ENCODE peak calls at places on chromosomes 3 and 15, in four cellular contexts. One of them, this sample, is unnamed.

GRCh38 chr3:111616417-111617105 is 21.4 kb upstream of the ZBED2 start:
- DNase-seq in left ventricle myocardium inferior: no peak
- DNase-seq in cardiac muscle cell: peak; percentile 4
- DNase-seq in body of pancreas: no peak
- DNase-seq in this sample: no peak

GRCh38 chr15:88393719-88394519 is 73.3 kb downstream of the MRPL46 start:
- DNase-seq in left ventricle myocardium inferior: no peak
- DNase-seq in cardiac muscle cell: no peak
- DNase-seq in body of pancreas: no peak
- DNase-seq in this sample: no peak

GRCh38 chr15:40597024-40597423 is 3.0 kb downstream of the KNL1 start:
- DNase-seq in left ventricle myocardium inferior: no peak
- DNase-seq in cardiac muscle cell: no peak
- DNase-seq in body of pancreas: no peak
- DNase-seq in this sample: no peak

GRCh38 chr3:123258359-123258758 is 56.6 kb downstream of the SEC22A start:
- DNase-seq in left ventricle myocardium inferior: no peak
- DNase-seq in cardiac muscle cell: no peak
- DNase-seq in body of pancreas: no peak
- DNase-seq in this sample: no peak

GRCh38 chr3:168248383-168249047 is 152.8 kb upstream of the GOLIM4 start:
- DNase-seq in left ventricle myocardium inferior: no peak
- DNase-seq in cardiac muscle cell: peak; percentile 46
- DNase-seq in body of pancreas: peak; percentile 32
- DNase-seq in this sample: no peak

GRCh38 chr3:14423197-14423743 is 20.9 kb downstream of the SLC6A6 start:
- DNase-seq in left ventricle myocardium inferior: no peak
- DNase-seq in cardiac muscle cell: no peak
- DNase-seq in body of pancreas: peak; percentile 61
- DNase-seq in this sample: no peak

GRCh38 chr3:25044762-25045161 is 383.3 kb upstream of the RARB start:
- DNase-seq in left ventricle myocardium inferior: no peak
- DNase-seq in cardiac muscle cell: no peak
- DNase-seq in body of pancreas: no peak
- DNase-seq in this sample: no peak

GRCh38 chr15:58545307-58546065 is 113.7 kb downstream of the LIPC start:
- DNase-seq in left ventricle myocardium inferior: no peak
- DNase-seq in cardiac muscle cell: no peak
- DNase-seq in body of pancreas: no peak
- DNase-seq in this sample: no peak

GRCh38 chr3:53224536-53224935 is 31.3 kb downstream of the TKT start:
- DNase-seq in left ventricle myocardium inferior: no peak
- DNase-seq in cardiac muscle cell: no peak
- DNase-seq in body of pancreas: no peak
- DNase-seq in this sample: no peak

GRCh38 chr3:40213556-40213955 is 96.0 kb upstream of the EIF1B start:
- DNase-seq in left ventricle myocardium inferior: no peak
- DNase-seq in cardiac muscle cell: no peak
- DNase-seq in body of pancreas: no peak
- DNase-seq in this sample: no peak

GRCh38 chr15:99507732-99508571 is 57.8 kb upstream of the MEF2A start:
- DNase-seq in left ventricle myocardium inferior: no peak
- DNase-seq in cardiac muscle cell: peak; percentile 84
- DNase-seq in body of pancreas: no peak
- DNase-seq in this sample: peak; percentile 36

GRCh38 chr3:107910713-107911259 is 180.0 kb downstream of the CD47 start:
- DNase-seq in left ventricle myocardium inferior: no peak
- DNase-seq in cardiac muscle cell: no peak
- DNase-seq in body of pancreas: no peak
- DNase-seq in this sample: no peak

GRCh38 chr15:82655606-82656005 is 8.4 kb upstream of the CPEB1 start:
- DNase-seq in left ventricle myocardium inferior: no peak
- DNase-seq in cardiac muscle cell: no peak
- DNase-seq in body of pancreas: no peak
- DNase-seq in this sample: no peak

GRCh38 chr15:73518180-73518862 is 75.4 kb downstream of the REC114 start:
- DNase-seq in left ventricle myocardium inferior: peak; percentile 30
- DNase-seq in cardiac muscle cell: no peak
- DNase-seq in body of pancreas: no peak
- DNase-seq in this sample: no peak

GRCh38 chr15:36914466-36914865 is 185.9 kb downstream of the MEIS2 start:
- DNase-seq in left ventricle myocardium inferior: peak; percentile 51
- DNase-seq in cardiac muscle cell: peak; percentile 83
- DNase-seq in body of pancreas: no peak
- DNase-seq in this sample: no peak

GRCh38 chr15:29815000-29815704 is 7.1 kb downstream of the TJP1 start:
- DNase-seq in left ventricle myocardium inferior: no peak
- DNase-seq in cardiac muscle cell: no peak
- DNase-seq in body of pancreas: peak; percentile 38
- DNase-seq in this sample: no peak

GRCh38 chr3:32457971-32458471 is 44.6 kb downstream of the CMTM6 start:
- DNase-seq in left ventricle myocardium inferior: no peak
- DNase-seq in cardiac muscle cell: no peak
- DNase-seq in body of pancreas: no peak
- DNase-seq in this sample: no peak

GRCh38 chr15:25780479-25781255 is 82.5 kb downstream of the ATP10A start:
- DNase-seq in left ventricle myocardium inferior: no peak
- DNase-seq in cardiac muscle cell: no peak
- DNase-seq in body of pancreas: peak; percentile 5
- DNase-seq in this sample: no peak

GRCh38 chr15:25798207-25798931 is 64.8 kb downstream of the ATP10A start:
- DNase-seq in left ventricle myocardium inferior: no peak
- DNase-seq in cardiac muscle cell: peak; percentile 16
- DNase-seq in body of pancreas: no peak
- DNase-seq in this sample: no peak

GRCh38 chr3:11379238-11379823 is 107.1 kb downstream of the ATG7 start:
- DNase-seq in left ventricle myocardium inferior: no peak
- DNase-seq in cardiac muscle cell: peak; percentile 76
- DNase-seq in body of pancreas: no peak
- DNase-seq in this sample: no peak

GRCh38 chr15:80953953-80954778 is 35.5 kb downstream of the MESD start:
- DNase-seq in left ventricle myocardium inferior: no peak
- DNase-seq in cardiac muscle cell: no peak
- DNase-seq in body of pancreas: no peak
- DNase-seq in this sample: no peak

GRCh38 chr3:150635526-150635925 is 32.4 kb downstream of the SELENOT start:
- DNase-seq in left ventricle myocardium inferior: no peak
- DNase-seq in cardiac muscle cell: peak; percentile 18
- DNase-seq in body of pancreas: no peak
- DNase-seq in this sample: no peak

GRCh38 chr3:39277893-39278615 is 1.8 kb downstream of the CX3CR1 start:
- DNase-seq in left ventricle myocardium inferior: no peak
- DNase-seq in cardiac muscle cell: no peak
- DNase-seq in body of pancreas: no peak
- DNase-seq in this sample: no peak

GRCh38 chr15:88920186-88920891 is 7.2 kb upstream of the MFGE8 start:
- DNase-seq in left ventricle myocardium inferior: no peak
- DNase-seq in cardiac muscle cell: no peak
- DNase-seq in body of pancreas: no peak
- DNase-seq in this sample: no peak

GRCh38 chr15:88447206-88447605 is 20.0 kb downstream of the MRPL46 start:
- DNase-seq in left ventricle myocardium inferior: no peak
- DNase-seq in cardiac muscle cell: no peak
- DNase-seq in body of pancreas: no peak
- DNase-seq in this sample: no peak

GRCh38 chr3:148856404-148856803 is 8.7 kb upstream of the CPA3 start:
- DNase-seq in left ventricle myocardium inferior: no peak
- DNase-seq in cardiac muscle cell: no peak
- DNase-seq in body of pancreas: no peak
- DNase-seq in this sample: no peak

GRCh38 chr3:114411292-114411691 is 117.5 kb downstream of the TIGIT start:
- DNase-seq in left ventricle myocardium inferior: no peak
- DNase-seq in cardiac muscle cell: peak; percentile 59
- DNase-seq in body of pancreas: no peak
- DNase-seq in this sample: no peak

GRCh38 chr3:27533718-27534578 is 49.8 kb upstream of the SLC4A7 start:
- DNase-seq in left ventricle myocardium inferior: peak; percentile 29
- DNase-seq in cardiac muscle cell: peak; percentile 94
- DNase-seq in body of pancreas: peak; percentile 24
- DNase-seq in this sample: peak; percentile 77

GRCh38 chr3:49414753-49415152 is 2.5 kb downstream of the TCTA start:
- DNase-seq in left ventricle myocardium inferior: no peak
- DNase-seq in cardiac muscle cell: no peak
- DNase-seq in body of pancreas: no peak
- DNase-seq in this sample: no peak
- H3K4me1 ChIP-seq in left ventricle myocardium inferior: peaks cover 87% of the 10 kb centered on the region
- H3K4me1 ChIP-seq in cardiac muscle cell: peaks cover 19% of the 10 kb centered on the region
- H3K4me1 ChIP-seq in body of pancreas: peaks cover 33% of the 10 kb centered on the region
- H3K4me1 ChIP-seq in this sample: peaks cover 40% of the 10 kb centered on the region

GRCh38 chr3:184562875-184563568 is 1.4 kb downstream of the EPHB3 start:
- DNase-seq in left ventricle myocardium inferior: no peak
- DNase-seq in cardiac muscle cell: no peak
- DNase-seq in body of pancreas: peak; percentile 59
- DNase-seq in this sample: no peak
- H3K4me3 ChIP-seq in left ventricle myocardium inferior: peak overlapping the region; percentile 81
- H3K4me3 ChIP-seq in cardiac muscle cell: peak overlapping the region; percentile 98
- H3K4me3 ChIP-seq in body of pancreas: peak overlapping the region; percentile 12
- H3K4me3 ChIP-seq in this sample: peak overlapping the region; percentile 81

GRCh38 chr3:9717563-9717962 is 13.9 kb downstream of the CPNE9 start:
- DNase-seq in left ventricle myocardium inferior: no peak
- DNase-seq in cardiac muscle cell: no peak
- DNase-seq in body of pancreas: no peak
- DNase-seq in this sample: no peak

GRCh38 chr3:9717050-9717555 is 13.5 kb downstream of the CPNE9 start:
- DNase-seq in left ventricle myocardium inferior: no peak
- DNase-seq in cardiac muscle cell: no peak
- DNase-seq in body of pancreas: no peak
- DNase-seq in this sample: no peak

GRCh38 chr3:9713142-9713541 is 9.5 kb downstream of the CPNE9 start:
- DNase-seq in left ventricle myocardium inferior: no peak
- DNase-seq in cardiac muscle cell: no peak
- DNase-seq in body of pancreas: no peak
- DNase-seq in this sample: no peak

GRCh38 chr3:9715764-9716437 is 12.3 kb downstream of the CPNE9 start:
- DNase-seq in left ventricle myocardium inferior: peak; percentile 65
- DNase-seq in cardiac muscle cell: peak; percentile 94
- DNase-seq in body of pancreas: peak; percentile 84
- DNase-seq in this sample: peak; percentile 72

DNA sequence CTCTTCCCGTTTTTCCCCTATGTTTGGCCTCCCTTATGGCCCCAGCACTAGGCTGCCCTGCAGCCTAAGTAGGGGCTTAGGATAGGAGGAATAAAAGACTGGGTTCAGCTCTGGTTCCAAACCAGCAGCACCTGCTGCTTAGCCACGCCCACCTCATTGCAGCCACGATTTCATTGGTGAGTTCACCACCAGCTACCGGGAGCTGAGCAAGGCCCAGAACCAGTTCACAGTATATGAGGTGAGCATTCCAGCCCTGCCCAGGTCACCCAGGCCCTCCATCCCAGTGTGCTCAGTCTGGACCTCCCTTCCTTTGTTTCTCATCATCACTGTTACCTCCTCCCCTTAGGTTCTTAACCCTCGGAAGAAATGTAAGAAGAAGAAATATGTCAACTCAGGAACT is 11.5 kb downstream of the CPNE9 start:
- DNase-seq in left ventricle myocardium inferior: no peak
- DNase-seq in cardiac muscle cell: no peak
- DNase-seq in body of pancreas: no peak
- DNase-seq in this sample: no peak
- H3K4me1 ChIP-seq in left ventricle myocardium inferior: peaks cover 6% of the 10 kb centered on the region
- H3K4me1 ChIP-seq in cardiac muscle cell: no peaks in the 10 kb centered on the region
- H3K4me1 ChIP-seq in body of pancreas: peaks cover 6% of the 10 kb centered on the region
- H3K4me1 ChIP-seq in this sample: peaks cover 3% of the 10 kb centered on the region

GRCh38 chr15:98289747-98290146 is 329.2 kb downstream of the ARRDC4 start:
- DNase-seq in left ventricle myocardium inferior: no peak
- DNase-seq in cardiac muscle cell: no peak
- DNase-seq in body of pancreas: no peak
- DNase-seq in this sample: no peak

GRCh38 chr15:98288091-98288590 is 327.6 kb downstream of the ARRDC4 start:
- DNase-seq in left ventricle myocardium inferior: no peak
- DNase-seq in cardiac muscle cell: no peak
- DNase-seq in body of pancreas: no peak
- DNase-seq in this sample: no peak

GRCh38 chr15:98296653-98297052 is 336.1 kb downstream of the ARRDC4 start:
- DNase-seq in left ventricle myocardium inferior: no peak
- DNase-seq in cardiac muscle cell: no peak
- DNase-seq in body of pancreas: no peak
- DNase-seq in this sample: no peak

GRCh38 chr15:98294126-98294525 is 333.6 kb downstream of the ARRDC4 start:
- DNase-seq in left ventricle myocardium inferior: no peak
- DNase-seq in cardiac muscle cell: no peak
- DNase-seq in body of pancreas: no peak
- DNase-seq in this sample: no peak

DNA sequence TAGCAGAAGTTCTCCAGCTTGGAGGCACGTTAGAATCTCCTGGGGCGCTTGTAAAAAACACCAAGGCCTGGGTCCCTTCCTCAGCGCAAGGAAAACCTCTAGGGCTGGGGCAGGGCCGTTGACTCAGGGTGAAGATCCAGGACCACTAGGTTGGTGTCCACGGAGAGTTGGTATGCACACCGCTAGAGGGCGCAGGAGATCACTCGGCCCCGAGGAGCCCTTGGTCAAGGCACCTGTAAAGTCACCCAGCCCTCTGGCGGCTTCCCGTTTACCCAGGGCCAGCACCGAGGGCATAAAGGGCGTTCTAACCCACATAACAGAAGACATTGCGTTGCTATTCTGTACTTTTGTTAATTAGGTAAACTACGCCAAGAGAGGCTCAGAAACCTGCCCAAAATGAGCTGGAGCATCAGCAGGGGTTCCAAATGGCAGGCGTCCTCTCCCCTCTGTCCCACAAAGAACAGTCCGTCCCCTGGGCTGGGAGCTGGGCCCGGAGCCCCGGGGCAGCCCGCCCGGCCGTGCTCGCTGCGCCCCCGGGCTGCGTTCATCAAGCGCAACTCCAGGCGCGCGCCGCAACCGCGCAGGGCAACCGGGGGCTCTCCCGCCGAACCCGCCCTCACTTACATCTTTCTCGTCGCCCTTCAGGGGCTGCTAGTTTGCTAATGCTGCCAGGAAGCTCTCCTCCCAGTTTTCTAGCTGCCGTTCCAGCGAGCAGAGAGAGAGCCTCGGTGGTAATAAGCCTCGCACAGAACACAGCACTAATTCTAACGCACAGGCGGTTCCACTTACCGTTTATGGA is 332.1 kb downstream of the ARRDC4 start:
- DNase-seq in left ventricle myocardium inferior: peak; percentile 20
- DNase-seq in cardiac muscle cell: peak; percentile 12
- DNase-seq in body of pancreas: peak; percentile 32
- DNase-seq in this sample: no peak
- H3K4me3 ChIP-seq in left ventricle myocardium inferior: peak overlapping the region; percentile 17
- H3K4me3 ChIP-seq in cardiac muscle cell: no peak overlapping the region
- H3K4me3 ChIP-seq in body of pancreas: no peak overlapping the region
- H3K4me3 ChIP-seq in this sample: no peak overlapping the region

GRCh38 chr3:73602171-73602570 is 22.6 kb downstream of the PDZRN3 start:
- DNase-seq in left ventricle myocardium inferior: peak; percentile 45
- DNase-seq in cardiac muscle cell: peak; percentile 86
- DNase-seq in body of pancreas: no peak
- DNase-seq in this sample: no peak
- H3K4me1 ChIP-seq in left ventricle myocardium inferior: peaks cover 96% of the 10 kb centered on the region
- H3K4me1 ChIP-seq in cardiac muscle cell: peaks cover 7% of the 10 kb centered on the region
- H3K4me1 ChIP-seq in body of pancreas: no peaks in the 10 kb centered on the region
- H3K4me1 ChIP-seq in this sample: peaks cover 89% of the 10 kb centered on the region

GRCh38 chr15:59998256-59999063 is 5.7 kb upstream of the FOXB1 start:
- DNase-seq in left ventricle myocardium inferior: no peak
- DNase-seq in cardiac muscle cell: no peak
- DNase-seq in body of pancreas: no peak
- DNase-seq in this sample: no peak
- H3K4me3 ChIP-seq in left ventricle myocardium inferior: no peak overlapping the region
- H3K4me3 ChIP-seq in cardiac muscle cell: no peak overlapping the region
- H3K4me3 ChIP-seq in body of pancreas: no peak overlapping the region
- H3K4me3 ChIP-seq in this sample: no peak overlapping the region

GRCh38 chr3:197491923-197492664 is 63.7 kb downstream of the BDH1 start:
- DNase-seq in left ventricle myocardium inferior: no peak
- DNase-seq in cardiac muscle cell: no peak
- DNase-seq in body of pancreas: no peak
- DNase-seq in this sample: no peak
- H3K4me1 ChIP-seq in left ventricle myocardium inferior: peaks cover 37% of the 10 kb centered on the region
- H3K4me1 ChIP-seq in cardiac muscle cell: no peaks in the 10 kb centered on the region
- H3K4me1 ChIP-seq in body of pancreas: peaks cover 10% of the 10 kb centered on the region
- H3K4me1 ChIP-seq in this sample: peaks cover 46% of the 10 kb centered on the region

This sample was measured in thoracic aorta.